ENCODE peak calls at places on chromosomes 13 and 19, in ten cellular contexts. A is IMR-90, X is fibroblast of lung, G is astrocyte of the cerebellum, R is fibroblast of pulmonary artery, H is AG04449, S is H9, Y is heart right ventricle, M is activated B cell treated with CpG ODN at 0.5 μM for 24 hours, N is AG09309. V is an unnamed sample.

GRCh38 chr13:35549481-35549880 is 73.0 kb upstream of the MAB21L1 start:
- DNase-seq in A (peak; percentile 43), X (peak; percentile 77), G (peak; percentile 31), R (peak; percentile 66), H (peak; percentile 55), S (no peak), Y (no peak), M (no peak), N (peak; percentile 25), V (no peak)

GRCh38 chr13:81377926-81378325 is 1037.0 kb upstream of the SPRY2 start:
- DNase-seq in A (no peak), X (peak; percentile 0), G (no peak), R (no peak), H (no peak), S (no peak), Y (no peak), M (no peak), N (no peak), V (no peak)

GRCh38 chr19:45769821-45770191 is 754 bp upstream of the SIX5 start:
- DNase-seq in A (peak; percentile 38), X (no peak), G (no peak), R (peak; percentile 52), H (no peak), S (no peak), Y (peak; percentile 45), M (no peak), N (no peak), V (no peak)

GRCh38 chr19:55156202-55157063 is 1.1 kb downstream of the TNNI3 start:
- DNase-seq in A (peak; percentile 44), X (peak; percentile 25), G (no peak), R (peak; percentile 40), H (no peak), S (peak; percentile 99), Y (peak; percentile 70), M (no peak), N (no peak), V (no peak)

GRCh38 chr13:46386996-46387851 is at the start of gene RUBCNL:
- DNase-seq in A (no peak), X (peak; percentile 30), G (no peak), R (no peak), H (no peak), S (peak; percentile 70), Y (no peak), M (peak; percentile 69), N (no peak), V (peak; percentile 69)

GRCh38 chr19:48770223-48770622 is 14.9 kb downstream of the FGF21 start:
- DNase-seq in A (no peak), X (peak; percentile 91), G (peak; percentile 26), R (peak; percentile 60), H (peak; percentile 83), S (no peak), Y (no peak), M (no peak), N (peak; percentile 84), V (no peak)

GRCh38 chr19:53007200-53008054 is 6.3 kb upstream of the ERVV-1 start:
- DNase-seq in A (no peak), X (no peak), G (no peak), R (no peak), H (no peak), S (no peak), Y (no peak), M (no peak), N (no peak), V (no peak)

GRCh38 chr13:32894589-32895001 is 121.6 kb upstream of the KL start:
- DNase-seq in A (peak; percentile 74), X (peak; percentile 87), G (no peak), R (peak; percentile 83), H (no peak), S (no peak), Y (no peak), M (no peak), N (peak; percentile 73), V (no peak)

GRCh38 chr13:113087923-113088690 is 17.5 kb upstream of the F7 start:
- DNase-seq in A (no peak), X (no peak), G (no peak), R (no peak), H (no peak), S (no peak), Y (no peak), M (no peak), N (no peak), V (no peak)

GRCh38 chr19:27815985-27816384 is 1397.0 kb downstream of the UQCRFS1 start:
- DNase-seq in A (no peak), X (no peak), G (no peak), R (no peak), H (no peak), S (no peak), Y (no peak), M (no peak), N (no peak), V (no peak)

GRCh38 chr19:29978139-29978538 is 36.1 kb downstream of the URI1 start:
- DNase-seq in A (no peak), X (no peak), G (no peak), R (peak; percentile 13), H (no peak), S (no peak), Y (no peak), M (no peak), N (no peak), V (no peak)

GRCh38 chr13:93080587-93080986 is 146.0 kb upstream of the GPC6 start:
- DNase-seq in A (peak; percentile 10), X (peak; percentile 91), G (peak; percentile 86), R (peak; percentile 66), H (no peak), S (no peak), Y (no peak), M (no peak), N (no peak), V (no peak)

GRCh38 chr19:43624933-43625332 is 5.5 kb upstream of the ZNF428 start:
- DNase-seq in A (peak; percentile 8), X (no peak), G (no peak), R (peak; percentile 56), H (no peak), S (peak; percentile 96), Y (peak; percentile 21), M (peak; percentile 59), N (no peak), V (peak; percentile 62)

GRCh38 chr19:46766569-46767317 is 20.5 kb upstream of the STRN4 start:
- DNase-seq in A (no peak), X (no peak), G (no peak), R (no peak), H (no peak), S (peak; percentile 78), Y (no peak), M (peak; percentile 44), N (no peak), V (peak; percentile 67)

GRCh38 chr19:31351212-31352193 is 2.3 kb upstream of the TSHZ3 start:
- DNase-seq in A (peak; percentile 63), X (peak; percentile 74), G (no peak), R (peak; percentile 64), H (no peak), S (no peak), Y (no peak), M (no peak), N (no peak), V (no peak)

GRCh38 chr19:44005968-44006367 is 3.2 kb downstream of the ZNF230 start:
- DNase-seq in A (peak; percentile 23), X (no peak), G (no peak), R (peak; percentile 74), H (no peak), S (no peak), Y (no peak), M (no peak), N (no peak), V (no peak)

GRCh38 chr19:10871711-10872550 is 578 bp downstream of the CARM1 start:
- DNase-seq in A (no peak), X (no peak), G (no peak), R (no peak), H (no peak), S (no peak), Y (peak; percentile 47), M (peak; percentile 52), N (no peak), V (no peak)

GRCh38 chr13:82330499-82330898 is 1551.8 kb downstream of the SLITRK1 start:
- DNase-seq in A (no peak), X (no peak), G (no peak), R (peak; percentile 44), H (no peak), S (no peak), Y (no peak), M (no peak), N (no peak), V (no peak)

GRCh38 chr13:40316301-40316700 is 350.1 kb downstream of the FOXO1 start:
- DNase-seq in A (no peak), X (no peak), G (no peak), R (no peak), H (no peak), S (no peak), Y (no peak), M (no peak), N (no peak), V (no peak)
- TF ChIP-seq CTCF in A (no peak), X (no peak), G (no peak), R (no peak), H (no peak), S (no peak), Y (no peak), M (no peak), N (no peak), V (no peak)

DNA sequence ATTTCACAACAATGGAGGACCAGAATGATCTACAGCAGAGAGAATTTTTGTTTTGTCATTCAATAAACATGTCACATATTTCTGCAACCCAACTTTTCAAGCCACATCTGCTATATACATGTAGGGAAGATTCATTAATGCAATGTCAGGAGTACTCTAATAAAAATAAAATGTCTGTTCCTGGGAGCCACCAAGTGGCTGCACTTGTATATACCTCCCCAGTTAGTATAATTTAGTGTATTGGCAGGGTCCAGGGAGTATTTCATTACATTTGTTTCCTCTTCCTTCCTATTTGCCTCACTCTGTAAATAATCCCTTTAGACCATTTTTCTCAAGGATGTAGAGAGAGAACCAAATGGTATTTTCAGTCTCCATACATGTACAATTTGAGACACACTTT is 1169.0 kb downstream of the DIAPH3 start:
- DNase-seq in A (no peak), X (peak; percentile 11), G (no peak), R (peak; percentile 4), H (no peak), S (no peak), Y (no peak), M (no peak), N (no peak), V (no peak)
- TF ChIP-seq CTCF in A (no peak), X (no peak), G (peak; percentile 9), R (peak; percentile 19), H (no peak), S (peak; percentile 47), Y (no peak), M (no peak), N (no peak), V (no peak)

DNA sequence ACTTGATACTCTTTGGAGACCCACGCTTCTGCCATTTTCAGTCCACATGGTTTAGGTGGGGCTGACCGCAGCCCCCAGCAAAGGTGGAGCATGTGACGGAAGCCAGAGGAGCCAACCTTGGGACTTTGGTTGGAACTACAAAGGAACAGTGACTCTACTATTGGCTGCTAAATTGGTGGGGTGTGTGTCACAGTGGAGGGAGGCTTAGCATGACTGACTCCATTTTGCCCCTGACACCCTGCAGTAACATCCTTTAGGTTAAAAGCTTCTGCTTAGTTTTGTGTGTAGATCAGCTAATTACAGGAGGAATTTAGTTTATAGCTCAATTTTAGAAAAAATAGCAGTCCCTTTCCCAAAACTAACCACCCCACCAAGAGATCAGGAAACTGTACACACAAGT is 6.6 kb downstream of the SDHAF1 start:
- DNase-seq in A (no peak), X (no peak), G (no peak), R (no peak), H (no peak), S (no peak), Y (no peak), M (no peak), N (no peak), V (no peak)
- TF ChIP-seq CTCF in A (no peak), X (no peak), G (no peak), R (no peak), H (no peak), S (no peak), Y (no peak), M (no peak), N (no peak), V (no peak)

GRCh38 chr19:38224014-38224862 is at the start of gene DPF1:
- DNase-seq in A (peak; percentile 56), X (peak; percentile 69), G (no peak), R (peak; percentile 64), H (no peak), S (peak; percentile 90), Y (peak; percentile 35), M (peak; percentile 64), N (no peak), V (no peak)
- TF ChIP-seq CTCF in A (peak; percentile 7), X (no peak), G (no peak), R (peak; percentile 12), H (no peak), S (peak; percentile 57), Y (no peak), M (no peak), N (no peak), V (no peak)

V was measured in CD14-positive monocyte.